ENCODE peak calls at places on chromosome 13, in four cellular contexts. B is MM.1S, Z is neuronal stem cell, M is H7. K is an unnamed sample. For H3K36me3, the result is how much of the 10 kb centered on the place peaks cover.

GRCh38 chr13:54187461-54187860 is 1158.8 kb downstream of the OLFM4 start:
- DNase-seq in B (no peak), Z (no peak), M (no peak), K (no peak)

GRCh38 chr13:96473463-96474157 is 383.7 kb downstream of the HS6ST3 start:
- DNase-seq in B (no peak), Z (peak), M (no peak), K (no peak)

GRCh38 chr13:44188257-44188656 is 185.4 kb upstream of the SERP2 start:
- DNase-seq in B (no peak), Z (no peak), M (no peak), K (no peak)

GRCh38 chr13:27177852-27178251 is 6.2 kb upstream of the USP12 start:
- DNase-seq in B (no peak), Z (no peak), M (peak), K (no peak)

GRCh38 chr13:71320452-71320851 is 546.6 kb downstream of the DACH1 start:
- DNase-seq in B (peak), Z (no peak), M (peak), K (peak)

GRCh38 chr13:43424386-43424785 is 362.4 kb downstream of the ENOX1 start:
- DNase-seq in B (no peak), Z (no peak), M (no peak), K (no peak)

GRCh38 chr13:28047784-28048388 is 52.5 kb downstream of the FLT3 start:
- DNase-seq in B (peak), Z (no peak), M (no peak), K (peak)

GRCh38 chr13:96519380-96519779 is 429.5 kb downstream of the HS6ST3 start:
- DNase-seq in B (no peak), Z (no peak), M (no peak), K (no peak)

GRCh38 chr13:28678809-28679208 is 19.9 kb downstream of the POMP start:
- DNase-seq in B (no peak), Z (no peak), M (no peak), K (no peak)

GRCh38 chr13:73754727-73755292 is 379.4 kb downstream of the KLF12 start:
- DNase-seq in B (peak), Z (peak), M (no peak), K (peak)

GRCh38 chr13:60329221-60329983 is 67.6 kb upstream of the TDRD3 start:
- DNase-seq in B (peak), Z (peak), M (peak), K (peak)

GRCh38 chr13:65416784-65417183 is 1813.4 kb downstream of the PCDH9 start:
- DNase-seq in B (no peak), Z (no peak), M (no peak), K (no peak)
- H3K4me3 ChIP-seq in B (no peak), Z (no peak), M (no peak), K (no peak)

GRCh38 chr13:33135097-33135496 is 118.9 kb downstream of the KL start:
- DNase-seq in B (no peak), Z (no peak), M (no peak), K (no peak)

GRCh38 chr13:33129886-33130285 is 113.7 kb downstream of the KL start:
- DNase-seq in B (no peak), Z (no peak), M (no peak), K (no peak)

GRCh38 chr13:33134213-33134612 is 118.0 kb downstream of the KL start:
- DNase-seq in B (no peak), Z (no peak), M (no peak), K (no peak)

GRCh38 chr13:33129094-33129832 is 113.0 kb downstream of the KL start:
- DNase-seq in B (no peak), Z (no peak), M (no peak), K (no peak)

DNA sequence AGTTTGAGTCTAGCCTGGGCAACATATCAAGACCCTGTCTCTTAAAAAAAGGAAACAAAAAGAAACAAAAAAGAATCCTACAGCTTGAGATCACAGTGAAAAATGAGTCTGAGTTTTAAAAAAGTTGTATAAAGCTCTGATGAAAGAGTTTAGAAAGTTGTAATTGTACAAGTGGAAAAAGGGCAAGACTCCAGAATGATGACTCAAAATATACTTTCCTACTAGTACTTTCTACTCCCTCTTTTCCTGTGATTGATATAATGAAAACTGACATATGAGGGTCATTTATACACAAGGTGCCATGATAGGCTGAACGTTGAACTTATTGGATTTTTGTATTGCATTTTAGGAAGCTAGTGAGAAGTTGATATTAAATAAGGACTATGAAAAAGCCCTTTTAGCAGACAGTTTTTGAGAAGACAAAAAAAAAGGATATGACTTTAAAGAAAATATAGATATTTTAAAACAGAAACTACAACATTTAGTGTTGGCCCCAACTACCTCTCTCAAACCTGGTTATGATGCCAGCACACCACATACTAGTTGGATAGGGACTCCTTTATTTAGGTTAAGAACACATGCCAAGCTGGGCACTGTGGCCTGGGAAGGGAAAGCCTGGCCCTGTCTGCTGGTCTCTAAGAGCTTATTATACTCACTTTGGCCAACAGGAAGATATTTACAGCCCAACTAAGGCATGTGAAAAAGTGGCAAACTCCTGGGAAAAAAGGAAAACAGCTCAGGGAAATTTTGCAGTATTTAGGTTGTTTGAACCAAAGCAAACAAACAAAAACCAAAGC is 116.6 kb downstream of the KL start:
- DNase-seq in B (no peak), Z (no peak), M (no peak), K (no peak)
- H3K36me3 ChIP-seq in B (under half), Z (under half), M (under half), K (under half)

GRCh38 chr13:112062619-112063308 is 4.2 kb upstream of the SOX1 start:
- DNase-seq in B (no peak), Z (no peak), M (peak), K (no peak)
- H3K4me3 ChIP-seq in B (no peak), Z (no peak), M (no peak), K (no peak)

GRCh38 chr13:98019186-98019585 is 65.7 kb downstream of the IPO5 start:
- DNase-seq in B (no peak), Z (no peak), M (no peak), K (no peak)
- H3K36me3 ChIP-seq in B (under half), Z (under half), M (under half), K (half or more)

GRCh38 chr13:37595162-37595561 is 3.4 kb downstream of the POSTN start:
- DNase-seq in B (no peak), Z (no peak), M (no peak), K (no peak)

GRCh38 chr13:37598572-37598971 is at the start of gene POSTN:
- DNase-seq in B (no peak), Z (no peak), M (no peak), K (no peak)

GRCh38 chr13:37602743-37603381 is 4.3 kb upstream of the POSTN start:
- DNase-seq in B (no peak), Z (no peak), M (no peak), K (peak)

GRCh38 chr13:37599509-37599908 is 941 bp upstream of the POSTN start:
- DNase-seq in B (no peak), Z (no peak), M (no peak), K (no peak)

GRCh38 chr13:37597477-37597876 is 1.1 kb downstream of the POSTN start:
- DNase-seq in B (no peak), Z (no peak), M (no peak), K (no peak)
- H3K4me3 ChIP-seq in B (no peak), Z (no peak), M (no peak), K (no peak)

DNA sequence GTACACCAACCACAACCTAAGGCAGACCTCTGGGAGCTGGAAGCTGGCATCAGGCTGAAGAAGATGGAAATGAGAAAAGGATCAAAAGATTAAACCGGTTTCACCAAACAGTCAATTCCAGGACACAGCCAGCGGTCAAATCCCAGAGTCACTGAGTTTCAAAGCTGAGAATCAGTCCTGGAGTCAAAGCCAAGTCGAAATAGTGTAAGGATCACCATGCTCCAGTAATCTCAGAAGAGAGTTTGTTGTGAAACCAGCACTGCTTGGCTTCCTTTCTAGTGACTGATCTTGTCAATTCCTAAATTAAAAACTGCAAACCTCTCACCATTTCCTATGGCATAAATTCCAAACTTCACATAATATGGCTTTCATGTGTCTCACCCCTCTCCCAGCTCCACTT is 198.8 kb downstream of the GPC6 start:
- DNase-seq in B (no peak), Z (no peak), M (no peak), K (no peak)
- H3K36me3 ChIP-seq in B (under half), Z (under half), M (under half), K (under half)

GRCh38 chr13:51585696-51586095 is 1.4 kb downstream of the WDFY2 start:
- DNase-seq in B (no peak), Z (no peak), M (no peak), K (peak)
- H3K4me3 ChIP-seq in B (peak), Z (peak), M (peak), K (peak)

GRCh38 chr13:48255090-48255489 is 22.1 kb downstream of the ITM2B start:
- DNase-seq in B (no peak), Z (no peak), M (no peak), K (no peak)

GRCh38 chr13:48255954-48256353 is 22.9 kb downstream of the ITM2B start:
- DNase-seq in B (no peak), Z (no peak), M (no peak), K (no peak)

GRCh38 chr13:48260970-48261369 is 28.0 kb downstream of the ITM2B start:
- DNase-seq in B (no peak), Z (no peak), M (no peak), K (no peak)

GRCh38 chr13:48258430-48258829 is 25.4 kb downstream of the ITM2B start:
- DNase-seq in B (no peak), Z (no peak), M (no peak), K (no peak)

DNA sequence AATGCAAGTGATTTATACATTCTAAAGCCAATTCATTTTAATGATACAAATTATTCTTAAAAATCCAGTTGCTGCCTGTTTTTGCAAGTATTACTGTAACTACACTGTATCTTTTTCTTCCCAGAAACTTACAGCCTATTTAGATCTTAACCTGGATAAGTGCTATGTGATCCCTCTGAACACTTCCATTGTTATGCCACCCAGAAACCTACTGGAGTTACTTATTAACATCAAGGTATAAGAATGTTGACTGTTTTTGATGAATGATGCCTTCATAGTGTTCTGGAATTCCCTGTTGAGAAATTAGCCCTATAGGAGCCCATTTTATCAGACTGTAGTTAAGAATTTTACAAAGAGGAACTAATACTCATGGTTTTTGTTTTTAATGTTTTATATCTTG is 25.0 kb downstream of the ITM2B start:
- DNase-seq in B (no peak), Z (no peak), M (no peak), K (no peak)
- H3K36me3 ChIP-seq in B (under half), Z (under half), M (under half), K (half or more)

GRCh38 chr13:29920018-29920643 is 69.7 kb upstream of the UBL3 start:
- DNase-seq in B (no peak), Z (no peak), M (no peak), K (no peak)
- H3K4me3 ChIP-seq in B (no peak), Z (no peak), M (no peak), K (no peak)

GRCh38 chr13:99911965-99912566 is 59.5 kb downstream of the ZIC5 start:
- DNase-seq in B (no peak), Z (no peak), M (peak), K (no peak)
- H3K36me3 ChIP-seq in B (under half), Z (under half), M (under half), K (under half)